ENCODE peak calls at places on chromosomes 3 and 15, in four cellular contexts. One of them, this sample, is unnamed.

GRCh38 chr3:58306662-58307286 is 454 bp downstream of the HTD2 start:
- DNase-seq in left lung: peak
- DNase-seq in esophagus squamous epithelium: no peak
- DNase-seq in cardiac fibroblast: peak
- DNase-seq in this sample: peak

GRCh38 chr3:60010778-60011177 is 961.0 kb upstream of the CFAP20DC start:
- DNase-seq in left lung: no peak
- DNase-seq in esophagus squamous epithelium: no peak
- DNase-seq in cardiac fibroblast: no peak
- DNase-seq in this sample: no peak

GRCh38 chr3:46998121-46998851 is 18.8 kb downstream of the NBEAL2 start:
- DNase-seq in left lung: peak
- DNase-seq in esophagus squamous epithelium: no peak
- DNase-seq in cardiac fibroblast: peak
- DNase-seq in this sample: peak

GRCh38 chr3:185558395-185558794 is 6.0 kb upstream of the LIPH start:
- DNase-seq in left lung: peak
- DNase-seq in esophagus squamous epithelium: no peak
- DNase-seq in cardiac fibroblast: peak
- DNase-seq in this sample: no peak

GRCh38 chr3:126613481-126614187 is 41.3 kb downstream of the TXNRD3 start:
- DNase-seq in left lung: no peak
- DNase-seq in esophagus squamous epithelium: no peak
- DNase-seq in cardiac fibroblast: peak
- DNase-seq in this sample: no peak

GRCh38 chr3:16174976-16175901 is 759 bp downstream of the GALNT15 start:
- DNase-seq in left lung: no peak
- DNase-seq in esophagus squamous epithelium: no peak
- DNase-seq in cardiac fibroblast: no peak
- DNase-seq in this sample: no peak

GRCh38 chr3:27452368-27453090 is 31.7 kb downstream of the SLC4A7 start:
- DNase-seq in left lung: no peak
- DNase-seq in esophagus squamous epithelium: no peak
- DNase-seq in cardiac fibroblast: no peak
- DNase-seq in this sample: no peak

GRCh38 chr15:49718846-49719245 is 98.0 kb downstream of the DTWD1 start:
- DNase-seq in left lung: no peak
- DNase-seq in esophagus squamous epithelium: no peak
- DNase-seq in cardiac fibroblast: no peak
- DNase-seq in this sample: no peak

GRCh38 chr3:149507491-149508324 is 33.2 kb downstream of the TM4SF4 start:
- DNase-seq in left lung: peak
- DNase-seq in esophagus squamous epithelium: no peak
- DNase-seq in cardiac fibroblast: peak
- DNase-seq in this sample: no peak

GRCh38 chr15:48855501-48856440 is 22.2 kb upstream of the EID1 start:
- DNase-seq in left lung: no peak
- DNase-seq in esophagus squamous epithelium: no peak
- DNase-seq in cardiac fibroblast: peak
- DNase-seq in this sample: no peak

GRCh38 chr15:90561344-90562244 is 31.9 kb downstream of the CRTC3 start:
- DNase-seq in left lung: no peak
- DNase-seq in esophagus squamous epithelium: no peak
- DNase-seq in cardiac fibroblast: peak
- DNase-seq in this sample: no peak

GRCh38 chr3:43176666-43177065 is 70.8 kb upstream of the POMGNT2 start:
- DNase-seq in left lung: no peak
- DNase-seq in esophagus squamous epithelium: no peak
- DNase-seq in cardiac fibroblast: no peak
- DNase-seq in this sample: no peak

GRCh38 chr3:129326591-129326990 is 47.9 kb downstream of the HMCES start:
- DNase-seq in left lung: no peak
- DNase-seq in esophagus squamous epithelium: no peak
- DNase-seq in cardiac fibroblast: no peak
- DNase-seq in this sample: no peak

GRCh38 chr15:29103825-29104565 is 165.6 kb downstream of the NSMCE3 start:
- DNase-seq in left lung: peak
- DNase-seq in esophagus squamous epithelium: no peak
- DNase-seq in cardiac fibroblast: peak
- DNase-seq in this sample: peak

GRCh38 chr3:15345608-15346137 is 13.3 kb upstream of the SH3BP5 start:
- DNase-seq in left lung: no peak
- DNase-seq in esophagus squamous epithelium: no peak
- DNase-seq in cardiac fibroblast: no peak
- DNase-seq in this sample: no peak

GRCh38 chr3:48899298-48899697 is 616 bp upstream of the SLC25A20 start:
- DNase-seq in left lung: no peak
- DNase-seq in esophagus squamous epithelium: no peak
- DNase-seq in cardiac fibroblast: no peak
- DNase-seq in this sample: no peak

GRCh38 chr3:23264413-23264812 is 61.3 kb downstream of the UBE2E2 start:
- DNase-seq in left lung: no peak
- DNase-seq in esophagus squamous epithelium: no peak
- DNase-seq in cardiac fibroblast: peak
- DNase-seq in this sample: no peak

GRCh38 chr3:81274671-81275070 is 486.8 kb downstream of the GBE1 start:
- DNase-seq in left lung: no peak
- DNase-seq in esophagus squamous epithelium: no peak
- DNase-seq in cardiac fibroblast: peak
- DNase-seq in this sample: no peak

GRCh38 chr15:27639595-27639994 is 459.5 kb downstream of the OCA2 start:
- DNase-seq in left lung: no peak
- DNase-seq in esophagus squamous epithelium: no peak
- DNase-seq in cardiac fibroblast: no peak
- DNase-seq in this sample: no peak

GRCh38 chr15:68609618-68610017 is 30.8 kb downstream of the CORO2B start:
- DNase-seq in left lung: no peak
- DNase-seq in esophagus squamous epithelium: no peak
- DNase-seq in cardiac fibroblast: peak
- DNase-seq in this sample: no peak

GRCh38 chr3:136938334-136938733 is 19.4 kb upstream of the IL20RB start:
- DNase-seq in left lung: no peak
- DNase-seq in esophagus squamous epithelium: no peak
- DNase-seq in cardiac fibroblast: peak
- DNase-seq in this sample: no peak

GRCh38 chr3:101685870-101686307 is 629 bp downstream of the RPL24 start:
- DNase-seq in left lung: no peak
- DNase-seq in esophagus squamous epithelium: no peak
- DNase-seq in cardiac fibroblast: no peak
- DNase-seq in this sample: no peak

GRCh38 chr3:52117537-52117936 is 36.7 kb downstream of the POC1A start:
- DNase-seq in left lung: no peak
- DNase-seq in esophagus squamous epithelium: no peak
- DNase-seq in cardiac fibroblast: no peak
- DNase-seq in this sample: no peak

DNA sequence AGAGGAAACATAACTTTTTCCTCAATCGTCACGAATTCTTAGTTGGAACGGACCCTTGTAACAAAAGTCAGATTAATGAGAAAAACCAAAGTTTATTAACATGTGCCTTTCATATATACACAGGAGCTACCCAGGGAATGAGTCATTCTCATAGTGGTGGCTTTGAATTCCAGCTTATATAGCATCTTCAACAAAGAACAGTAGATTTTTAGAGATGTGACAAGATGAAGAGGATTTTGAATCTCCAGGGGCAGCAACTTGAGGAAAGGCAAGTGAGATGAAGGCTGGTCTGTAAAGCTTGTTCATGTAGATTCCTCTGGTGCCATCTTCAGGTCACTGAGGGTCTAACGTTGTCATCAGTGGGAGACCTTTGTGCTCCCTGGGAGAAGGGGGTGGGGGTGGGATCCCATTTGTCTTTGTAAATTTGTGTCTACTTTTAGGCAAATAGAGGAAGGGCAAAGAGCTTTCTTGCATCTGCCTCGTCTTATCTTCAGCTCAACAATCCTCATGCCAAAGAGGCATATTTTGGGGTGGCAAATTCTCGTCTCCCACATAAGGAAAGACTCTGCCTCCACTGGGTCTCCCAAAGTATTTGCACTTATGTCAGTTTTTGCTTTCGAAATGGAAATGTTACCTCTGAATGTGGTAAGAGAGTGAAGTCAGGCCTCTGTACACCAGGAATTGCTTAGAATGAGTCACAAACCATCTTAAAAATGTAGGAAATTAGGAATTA is 29.5 kb downstream of the CLEC3B start:
- DNase-seq in left lung: no peak
- DNase-seq in esophagus squamous epithelium: no peak
- DNase-seq in cardiac fibroblast: peak
- DNase-seq in this sample: no peak
- TF ChIP-seq CTCF in left lung: no peak
- TF ChIP-seq CTCF in esophagus squamous epithelium: no peak
- TF ChIP-seq CTCF in cardiac fibroblast: no peak
- TF ChIP-seq CTCF in this sample: no peak

DNA sequence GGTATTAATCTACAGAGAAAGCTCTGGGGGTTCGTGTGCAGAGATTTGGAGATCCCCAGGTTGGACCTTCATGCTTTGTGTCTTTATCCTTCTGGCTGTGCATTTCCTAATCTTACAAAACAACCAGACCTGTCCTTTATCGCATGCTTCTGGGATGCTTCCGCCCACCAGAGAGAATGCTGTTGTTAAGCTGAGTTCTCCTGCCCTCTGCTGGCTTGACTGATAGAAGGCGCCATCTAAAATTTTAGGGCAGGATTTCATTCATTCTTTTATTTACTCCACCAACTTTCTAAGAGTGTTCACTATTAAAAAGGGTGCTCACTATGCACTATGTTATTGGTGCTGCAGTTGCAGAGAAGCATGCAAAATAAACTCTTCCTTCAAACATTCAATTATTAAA is 8.7 kb upstream of the SST start:
- DNase-seq in left lung: no peak
- DNase-seq in esophagus squamous epithelium: no peak
- DNase-seq in cardiac fibroblast: peak
- DNase-seq in this sample: peak
- TF ChIP-seq CTCF in left lung: peak
- TF ChIP-seq CTCF in esophagus squamous epithelium: peak
- TF ChIP-seq CTCF in cardiac fibroblast: peak
- TF ChIP-seq CTCF in this sample: peak

DNA sequence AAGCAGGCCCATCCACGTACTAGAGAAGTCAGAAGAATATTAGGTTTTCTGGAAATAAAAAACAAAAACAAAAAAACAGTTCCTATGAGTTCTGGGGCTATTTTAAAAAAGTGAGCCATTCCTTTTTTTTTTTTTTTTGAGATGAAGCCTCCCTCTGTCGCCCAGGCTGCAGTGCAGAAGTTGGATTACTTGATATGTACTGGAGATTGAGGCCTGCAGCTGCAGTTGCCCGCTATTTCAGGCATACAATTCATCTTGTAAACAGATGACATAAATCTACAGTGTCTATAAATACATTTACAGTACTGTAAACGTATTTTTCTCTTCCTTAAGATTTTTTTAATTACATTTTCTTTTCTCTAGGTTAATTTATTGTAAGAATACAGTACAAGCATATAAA is 11.3 kb upstream of the ACTL6A start:
- DNase-seq in left lung: no peak
- DNase-seq in esophagus squamous epithelium: no peak
- DNase-seq in cardiac fibroblast: no peak
- DNase-seq in this sample: no peak
- TF ChIP-seq CTCF in left lung: no peak
- TF ChIP-seq CTCF in esophagus squamous epithelium: no peak
- TF ChIP-seq CTCF in cardiac fibroblast: no peak
- TF ChIP-seq CTCF in this sample: no peak

DNA sequence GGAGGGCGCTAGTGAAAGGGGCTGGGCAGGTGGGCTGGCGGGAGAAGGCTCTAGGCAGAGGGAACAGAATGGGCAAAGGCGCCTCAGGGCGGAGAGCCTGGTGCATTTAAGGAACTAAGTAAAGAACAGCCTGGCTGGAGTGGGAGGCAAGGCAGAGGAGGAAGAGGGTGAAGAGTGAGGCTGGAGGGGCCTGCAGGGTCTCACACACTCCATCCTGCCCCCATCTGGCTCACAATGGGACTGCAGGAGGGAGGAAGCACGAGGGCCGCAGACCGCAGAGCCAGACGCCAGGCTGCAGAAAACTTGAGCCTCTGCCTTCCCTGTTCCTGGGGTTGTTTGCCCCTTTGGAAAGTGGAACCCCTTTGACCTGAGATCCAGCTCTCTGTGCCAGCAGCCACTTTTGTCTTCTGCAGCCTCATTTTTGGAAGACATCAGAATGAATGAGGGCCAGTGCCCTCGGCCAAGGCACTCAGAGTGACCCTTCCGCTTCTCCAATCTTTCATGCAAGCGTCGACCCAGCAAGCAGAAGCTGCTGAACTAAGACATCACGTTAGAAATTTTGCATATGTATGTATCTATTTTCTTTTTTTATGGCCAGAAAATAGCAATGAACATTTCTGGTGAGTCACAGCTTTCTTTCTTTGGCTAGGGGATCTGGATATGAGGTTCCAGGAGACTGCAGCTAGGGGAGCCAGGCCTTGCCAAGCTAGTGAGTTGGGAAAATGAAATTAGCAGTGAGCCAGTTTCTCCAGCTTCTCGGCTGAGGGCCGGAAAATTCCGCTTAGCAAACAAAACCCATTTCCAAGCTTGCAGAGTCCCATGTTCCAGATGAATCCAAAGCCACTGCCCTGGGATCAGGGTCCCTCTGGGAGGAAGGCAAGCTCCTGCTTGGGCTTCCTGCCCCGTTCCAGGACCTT is 137.8 kb downstream of the SRGAP3 start:
- DNase-seq in left lung: peak
- DNase-seq in esophagus squamous epithelium: no peak
- DNase-seq in cardiac fibroblast: no peak
- DNase-seq in this sample: no peak
- TF ChIP-seq CTCF in left lung: no peak
- TF ChIP-seq CTCF in esophagus squamous epithelium: no peak
- TF ChIP-seq CTCF in cardiac fibroblast: no peak
- TF ChIP-seq CTCF in this sample: no peak

GRCh38 chr3:194136519-194137313 is 768 bp downstream of the HES1 start:
- DNase-seq in left lung: peak
- DNase-seq in esophagus squamous epithelium: no peak
- DNase-seq in cardiac fibroblast: peak
- DNase-seq in this sample: no peak

GRCh38 chr3:194137314-194138097 is 1.6 kb downstream of the HES1 start:
- DNase-seq in left lung: peak
- DNase-seq in esophagus squamous epithelium: no peak
- DNase-seq in cardiac fibroblast: peak
- DNase-seq in this sample: peak

GRCh38 chr3:194138732-194139084 is 2.8 kb downstream of the HES1 start:
- DNase-seq in left lung: no peak
- DNase-seq in esophagus squamous epithelium: no peak
- DNase-seq in cardiac fibroblast: no peak
- DNase-seq in this sample: no peak

GRCh38 chr3:194139085-194139976 is 3.4 kb downstream of the HES1 start:
- DNase-seq in left lung: no peak
- DNase-seq in esophagus squamous epithelium: no peak
- DNase-seq in cardiac fibroblast: peak
- DNase-seq in this sample: no peak

DNA sequence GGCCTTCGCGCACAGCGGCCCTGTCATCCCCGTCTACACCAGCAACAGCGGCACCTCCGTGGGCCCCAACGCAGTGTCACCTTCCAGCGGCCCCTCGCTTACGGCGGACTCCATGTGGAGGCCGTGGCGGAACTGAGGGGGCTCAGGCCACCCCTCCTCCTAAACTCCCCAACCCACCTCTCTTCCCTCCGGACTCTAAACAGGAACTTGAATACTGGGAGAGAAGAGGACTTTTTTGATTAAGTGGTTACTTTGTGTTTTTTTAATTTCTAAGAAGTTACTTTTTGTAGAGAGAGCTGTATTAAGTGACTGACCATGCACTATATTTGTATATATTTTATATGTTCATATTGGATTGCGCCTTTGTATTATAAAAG is 2.1 kb downstream of the HES1 start:
- DNase-seq in left lung: no peak
- DNase-seq in esophagus squamous epithelium: no peak
- DNase-seq in cardiac fibroblast: peak
- DNase-seq in this sample: no peak
- TF ChIP-seq CTCF in left lung: no peak
- TF ChIP-seq CTCF in esophagus squamous epithelium: no peak
- TF ChIP-seq CTCF in cardiac fibroblast: no peak
- TF ChIP-seq CTCF in this sample: no peak

GRCh38 chr3:2921903-2922302 is 188.3 kb downstream of the IL5RA start:
- DNase-seq in left lung: no peak
- DNase-seq in esophagus squamous epithelium: no peak
- DNase-seq in cardiac fibroblast: peak
- DNase-seq in this sample: no peak
- TF ChIP-seq CTCF in left lung: peak
- TF ChIP-seq CTCF in esophagus squamous epithelium: no peak
- TF ChIP-seq CTCF in cardiac fibroblast: no peak
- TF ChIP-seq CTCF in this sample: peak